ENCODE peak calls at places on chromosomes 4 and X, in seven cellular contexts. One of them, this sample, is unnamed.

GRCh38 chrX:74080165-74080564 is 223.8 kb upstream of the ZCCHC13 start:
- DNase-seq in MM.1S: no peak
- DNase-seq in breast epithelium: no peak
- DNase-seq in uterus: no peak
- DNase-seq in HCT116: no peak
- DNase-seq in suprapubic skin: no peak
- DNase-seq in dorsolateral prefrontal cortex: no peak
- DNase-seq in this sample: no peak

GRCh38 chr4:103753868-103754653 is 34.3 kb upstream of the TACR3 start:
- DNase-seq in MM.1S: no peak
- DNase-seq in breast epithelium: no peak
- DNase-seq in uterus: no peak
- DNase-seq in HCT116: peak
- DNase-seq in suprapubic skin: no peak
- DNase-seq in dorsolateral prefrontal cortex: no peak
- DNase-seq in this sample: no peak

GRCh38 chr4:90078440-90078839 is 48.8 kb upstream of the CCSER1 start:
- DNase-seq in MM.1S: no peak
- DNase-seq in breast epithelium: no peak
- DNase-seq in uterus: no peak
- DNase-seq in HCT116: no peak
- DNase-seq in suprapubic skin: no peak
- DNase-seq in dorsolateral prefrontal cortex: no peak
- DNase-seq in this sample: peak

GRCh38 chr4:88752754-88753153 is 55.1 kb upstream of the NAP1L5 start:
- DNase-seq in MM.1S: no peak
- DNase-seq in breast epithelium: no peak
- DNase-seq in uterus: no peak
- DNase-seq in HCT116: no peak
- DNase-seq in suprapubic skin: no peak
- DNase-seq in dorsolateral prefrontal cortex: no peak
- DNase-seq in this sample: no peak

GRCh38 chr4:86972997-86973396 is 38.2 kb downstream of the AFF1 start:
- DNase-seq in MM.1S: no peak
- DNase-seq in breast epithelium: peak
- DNase-seq in uterus: no peak
- DNase-seq in HCT116: no peak
- DNase-seq in suprapubic skin: no peak
- DNase-seq in dorsolateral prefrontal cortex: no peak
- DNase-seq in this sample: peak

GRCh38 chrX:37785569-37785968 is 5.7 kb downstream of the CYBB start:
- DNase-seq in MM.1S: no peak
- DNase-seq in breast epithelium: no peak
- DNase-seq in uterus: no peak
- DNase-seq in HCT116: no peak
- DNase-seq in suprapubic skin: no peak
- DNase-seq in dorsolateral prefrontal cortex: no peak
- DNase-seq in this sample: peak

GRCh38 chrX:96685205-96686099 is 810 bp downstream of the DIAPH2 start:
- DNase-seq in MM.1S: peak
- DNase-seq in breast epithelium: no peak
- DNase-seq in uterus: peak
- DNase-seq in HCT116: no peak
- DNase-seq in suprapubic skin: peak
- DNase-seq in dorsolateral prefrontal cortex: peak
- DNase-seq in this sample: peak

GRCh38 chr4:72613959-72614358 is 44.9 kb upstream of the ADAMTS3 start:
- DNase-seq in MM.1S: no peak
- DNase-seq in breast epithelium: no peak
- DNase-seq in uterus: no peak
- DNase-seq in HCT116: no peak
- DNase-seq in suprapubic skin: no peak
- DNase-seq in dorsolateral prefrontal cortex: no peak
- DNase-seq in this sample: no peak

GRCh38 chr4:98226396-98226795 is 34.8 kb upstream of the RAP1GDS1 start:
- DNase-seq in MM.1S: no peak
- DNase-seq in breast epithelium: no peak
- DNase-seq in uterus: no peak
- DNase-seq in HCT116: no peak
- DNase-seq in suprapubic skin: no peak
- DNase-seq in dorsolateral prefrontal cortex: no peak
- DNase-seq in this sample: no peak

GRCh38 chrX:11531226-11531625 is 134.5 kb downstream of the ARHGAP6 start:
- DNase-seq in MM.1S: peak
- DNase-seq in breast epithelium: no peak
- DNase-seq in uterus: no peak
- DNase-seq in HCT116: no peak
- DNase-seq in suprapubic skin: no peak
- DNase-seq in dorsolateral prefrontal cortex: no peak
- DNase-seq in this sample: peak

GRCh38 chr4:52982246-52982950 is 120.3 kb downstream of the RASL11B start:
- DNase-seq in MM.1S: no peak
- DNase-seq in breast epithelium: no peak
- DNase-seq in uterus: no peak
- DNase-seq in HCT116: peak
- DNase-seq in suprapubic skin: no peak
- DNase-seq in dorsolateral prefrontal cortex: no peak
- DNase-seq in this sample: peak

GRCh38 chrX:9665113-9665512 is 100.5 kb downstream of the GPR143 start:
- DNase-seq in MM.1S: no peak
- DNase-seq in breast epithelium: no peak
- DNase-seq in uterus: no peak
- DNase-seq in HCT116: no peak
- DNase-seq in suprapubic skin: no peak
- DNase-seq in dorsolateral prefrontal cortex: no peak
- DNase-seq in this sample: no peak

GRCh38 chrX:68686684-68687045 is 39.2 kb downstream of the STARD8 start:
- DNase-seq in MM.1S: no peak
- DNase-seq in breast epithelium: peak
- DNase-seq in uterus: peak
- DNase-seq in HCT116: no peak
- DNase-seq in suprapubic skin: no peak
- DNase-seq in dorsolateral prefrontal cortex: no peak
- DNase-seq in this sample: peak

GRCh38 chr4:145723336-145723735 is 43.4 kb downstream of the C4orf51 start:
- DNase-seq in MM.1S: no peak
- DNase-seq in breast epithelium: no peak
- DNase-seq in uterus: no peak
- DNase-seq in HCT116: no peak
- DNase-seq in suprapubic skin: no peak
- DNase-seq in dorsolateral prefrontal cortex: no peak
- DNase-seq in this sample: peak

GRCh38 chrX:22033818-22034217 is 1.7 kb downstream of the PHEX start:
- DNase-seq in MM.1S: no peak
- DNase-seq in breast epithelium: no peak
- DNase-seq in uterus: no peak
- DNase-seq in HCT116: no peak
- DNase-seq in suprapubic skin: no peak
- DNase-seq in dorsolateral prefrontal cortex: no peak
- DNase-seq in this sample: no peak
- H3K4me3 ChIP-seq in MM.1S: no peak
- H3K4me3 ChIP-seq in breast epithelium: no peak
- H3K4me3 ChIP-seq in uterus: no peak
- H3K4me3 ChIP-seq in HCT116: no peak
- H3K4me3 ChIP-seq in suprapubic skin: no peak
- H3K4me3 ChIP-seq in dorsolateral prefrontal cortex: no peak
- H3K4me3 ChIP-seq in this sample: no peak

DNA sequence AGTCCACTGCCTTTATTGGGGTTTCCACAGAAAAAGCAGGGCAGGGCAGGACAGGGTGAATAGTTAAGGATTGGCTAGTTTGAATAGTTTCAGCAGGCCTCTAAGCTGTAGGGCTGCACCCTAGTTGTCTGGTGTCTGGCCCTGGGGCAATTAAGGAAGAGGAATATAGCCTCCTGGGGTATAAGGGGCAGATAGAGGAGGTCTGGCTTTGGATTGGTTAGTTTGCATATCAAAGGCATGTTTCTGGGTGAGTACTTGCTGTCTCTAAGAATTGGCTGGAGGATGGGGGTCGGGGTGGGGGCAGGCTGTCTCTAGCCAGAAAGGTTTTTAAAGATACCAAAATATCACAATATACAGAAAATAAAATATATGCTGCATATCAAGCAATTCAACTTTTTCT is 100.4 kb downstream of the TMEM164 start:
- DNase-seq in MM.1S: no peak
- DNase-seq in breast epithelium: no peak
- DNase-seq in uterus: no peak
- DNase-seq in HCT116: no peak
- DNase-seq in suprapubic skin: no peak
- DNase-seq in dorsolateral prefrontal cortex: no peak
- DNase-seq in this sample: no peak
- TF ChIP-seq CTCF in MM.1S: no peak
- TF ChIP-seq CTCF in breast epithelium: no peak
- TF ChIP-seq CTCF in uterus: no peak
- TF ChIP-seq CTCF in HCT116: no peak
- TF ChIP-seq CTCF in suprapubic skin: no peak
- TF ChIP-seq CTCF in dorsolateral prefrontal cortex: no peak
- TF ChIP-seq CTCF in this sample: no peak

DNA sequence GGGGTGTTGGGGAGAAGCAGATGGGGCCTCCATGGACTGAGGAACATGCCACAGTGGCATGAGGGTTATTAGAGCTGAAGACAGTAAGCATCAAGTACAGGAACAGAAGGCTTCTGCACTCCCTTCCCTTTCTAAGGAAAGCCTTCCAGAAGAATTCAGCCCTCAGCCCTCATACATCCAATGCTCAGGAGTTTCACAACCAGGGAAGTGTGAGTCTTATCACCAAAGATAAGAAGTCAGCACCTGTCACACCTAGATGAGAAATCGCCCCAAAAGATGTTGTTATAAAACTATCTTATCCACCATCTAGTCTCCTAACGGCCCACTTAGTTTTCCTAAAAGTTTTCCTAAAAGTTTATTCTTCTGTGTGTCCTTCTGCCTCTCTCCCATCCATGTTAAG is 78.0 kb upstream of the STS start:
- DNase-seq in MM.1S: no peak
- DNase-seq in breast epithelium: no peak
- DNase-seq in uterus: no peak
- DNase-seq in HCT116: no peak
- DNase-seq in suprapubic skin: no peak
- DNase-seq in dorsolateral prefrontal cortex: no peak
- DNase-seq in this sample: no peak
- H3K4me3 ChIP-seq in MM.1S: no peak
- H3K4me3 ChIP-seq in breast epithelium: no peak
- H3K4me3 ChIP-seq in uterus: no peak
- H3K4me3 ChIP-seq in HCT116: no peak
- H3K4me3 ChIP-seq in suprapubic skin: no peak
- H3K4me3 ChIP-seq in dorsolateral prefrontal cortex: no peak
- H3K4me3 ChIP-seq in this sample: no peak

GRCh38 chrX:16278927-16279326 is 111.6 kb downstream of the MAGEB17 start:
- DNase-seq in MM.1S: no peak
- DNase-seq in breast epithelium: no peak
- DNase-seq in uterus: no peak
- DNase-seq in HCT116: no peak
- DNase-seq in suprapubic skin: no peak
- DNase-seq in dorsolateral prefrontal cortex: no peak
- DNase-seq in this sample: no peak
- TF ChIP-seq CTCF in MM.1S: no peak
- TF ChIP-seq CTCF in breast epithelium: no peak
- TF ChIP-seq CTCF in uterus: no peak
- TF ChIP-seq CTCF in HCT116: no peak
- TF ChIP-seq CTCF in suprapubic skin: no peak
- TF ChIP-seq CTCF in dorsolateral prefrontal cortex: no peak
- TF ChIP-seq CTCF in this sample: no peak

GRCh38 chr4:184732126-184732525 is 1.8 kb downstream of the CENPU start:
- DNase-seq in MM.1S: no peak
- DNase-seq in breast epithelium: no peak
- DNase-seq in uterus: no peak
- DNase-seq in HCT116: no peak
- DNase-seq in suprapubic skin: no peak
- DNase-seq in dorsolateral prefrontal cortex: no peak
- DNase-seq in this sample: peak
- H3K4me3 ChIP-seq in MM.1S: peak
- H3K4me3 ChIP-seq in breast epithelium: no peak
- H3K4me3 ChIP-seq in uterus: no peak
- H3K4me3 ChIP-seq in HCT116: peak
- H3K4me3 ChIP-seq in suprapubic skin: peak
- H3K4me3 ChIP-seq in dorsolateral prefrontal cortex: no peak
- H3K4me3 ChIP-seq in this sample: peak

GRCh38 chrX:120136128-120136527 is 20.4 kb upstream of the RHOXF1 start:
- DNase-seq in MM.1S: peak
- DNase-seq in breast epithelium: no peak
- DNase-seq in uterus: no peak
- DNase-seq in HCT116: no peak
- DNase-seq in suprapubic skin: no peak
- DNase-seq in dorsolateral prefrontal cortex: no peak
- DNase-seq in this sample: no peak

GRCh38 chrX:120140293-120140981 is 18.0 kb upstream of the RHOXF2 start:
- DNase-seq in MM.1S: no peak
- DNase-seq in breast epithelium: no peak
- DNase-seq in uterus: no peak
- DNase-seq in HCT116: no peak
- DNase-seq in suprapubic skin: no peak
- DNase-seq in dorsolateral prefrontal cortex: no peak
- DNase-seq in this sample: no peak

DNA sequence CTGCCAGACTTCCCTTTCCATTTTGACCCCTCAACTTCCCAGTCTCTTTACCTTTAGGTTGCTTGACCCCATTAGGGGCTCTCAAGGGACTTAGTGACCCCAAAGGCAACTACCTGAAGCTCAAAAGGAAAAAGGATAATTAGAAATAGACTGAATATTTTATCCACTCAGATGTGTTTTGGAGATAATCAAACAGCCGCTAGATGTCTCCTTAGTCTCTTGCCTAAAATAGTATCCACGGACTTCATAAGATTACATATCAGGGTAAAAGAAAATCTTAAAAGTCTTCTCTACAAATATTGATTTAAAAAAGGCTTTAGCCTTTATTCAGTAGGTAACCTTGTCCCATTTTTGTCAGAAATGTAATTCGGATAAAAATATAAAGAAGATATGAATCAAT is 21.0 kb upstream of the RHOXF2 start:
- DNase-seq in MM.1S: no peak
- DNase-seq in breast epithelium: no peak
- DNase-seq in uterus: no peak
- DNase-seq in HCT116: no peak
- DNase-seq in suprapubic skin: no peak
- DNase-seq in dorsolateral prefrontal cortex: no peak
- DNase-seq in this sample: no peak
- TF ChIP-seq CTCF in MM.1S: no peak
- TF ChIP-seq CTCF in breast epithelium: no peak
- TF ChIP-seq CTCF in uterus: no peak
- TF ChIP-seq CTCF in HCT116: no peak
- TF ChIP-seq CTCF in suprapubic skin: no peak
- TF ChIP-seq CTCF in dorsolateral prefrontal cortex: no peak
- TF ChIP-seq CTCF in this sample: no peak

GRCh38 chr4:74397748-74398426 is 32.9 kb downstream of the EREG start:
- DNase-seq in MM.1S: peak
- DNase-seq in breast epithelium: no peak
- DNase-seq in uterus: no peak
- DNase-seq in HCT116: no peak
- DNase-seq in suprapubic skin: no peak
- DNase-seq in dorsolateral prefrontal cortex: no peak
- DNase-seq in this sample: no peak
- H3K4me3 ChIP-seq in MM.1S: peak
- H3K4me3 ChIP-seq in breast epithelium: peak
- H3K4me3 ChIP-seq in uterus: peak
- H3K4me3 ChIP-seq in HCT116: no peak
- H3K4me3 ChIP-seq in suprapubic skin: peak
- H3K4me3 ChIP-seq in dorsolateral prefrontal cortex: no peak
- H3K4me3 ChIP-seq in this sample: no peak

GRCh38 chrX:109393859-109394258 is 88.0 kb downstream of the GUCY2F start:
- DNase-seq in MM.1S: peak
- DNase-seq in breast epithelium: no peak
- DNase-seq in uterus: no peak
- DNase-seq in HCT116: no peak
- DNase-seq in suprapubic skin: no peak
- DNase-seq in dorsolateral prefrontal cortex: no peak
- DNase-seq in this sample: peak
- TF ChIP-seq CTCF in MM.1S: peak
- TF ChIP-seq CTCF in breast epithelium: no peak
- TF ChIP-seq CTCF in uterus: no peak
- TF ChIP-seq CTCF in HCT116: no peak
- TF ChIP-seq CTCF in suprapubic skin: no peak
- TF ChIP-seq CTCF in dorsolateral prefrontal cortex: no peak
- TF ChIP-seq CTCF in this sample: no peak

This sample was measured in epithelial cell of esophagus.